ENCODE peak calls at places on chromosome 1, in eight cellular contexts. E is activated CD4-positive, alpha-beta T cell treated with anti-CD3 and anti-CD28 coated beads, Interleukin-2, amount 50 U/mL, for 24 hours; G is CD4-positive, alpha-beta memory T cell; Z is substantia nigra; N is HEK293T; T is HFF-Myc; S is body of pancreas; J is effector memory CD8-positive, alpha-beta T cell. X is an unnamed sample.
A peak's percentile ranks its signal among the peaks of the same experiment; 100 is the strongest.

GRCh38 chr1:154715385-154715784 is 107.4 kb upstream of the ADAR start:
- DNase-seq in Z (no peak), J (no peak), T (no peak), S (no peak), N (no peak), E (no peak), G (no peak), X (no peak)

GRCh38 chr1:158055854-158056253 is 62.4 kb downstream of the KIRREL1 start:
- DNase-seq in G (no peak), S (no peak), N (no peak), Z (no peak), J (no peak), T (no peak), E (no peak), X (no peak)

GRCh38 chr1:159944623-159945455 is 574 bp downstream of the IGSF9 start:
- DNase-seq in S (no peak), Z (no peak), G (no peak), J (no peak), E (no peak), N (no peak), T (no peak), X (no peak)

GRCh38 chr1:23867542-23867952 is 543 bp downstream of the FUCA1 start:
- DNase-seq in S (no peak), J (no peak), E (no peak), Z (no peak), T (no peak), N (no peak), G (no peak), X (peak; percentile 32)

GRCh38 chr1:212814548-212814947 is 22.9 kb downstream of the TATDN3 start:
- DNase-seq in T (no peak), E (no peak), S (no peak), N (no peak), Z (no peak), J (no peak), G (no peak), X (peak; percentile 37)

GRCh38 chr1:112688781-112689193 is 14.3 kb downstream of the MOV10 start:
- DNase-seq in T (no peak), G (no peak), N (no peak), E (no peak), J (no peak), S (no peak), Z (no peak), X (no peak)

GRCh38 chr1:70315782-70316181 is 38.7 kb downstream of the ANKRD13C start:
- DNase-seq in T (no peak), J (no peak), Z (no peak), G (no peak), E (no peak), S (no peak), N (no peak), X (no peak)

GRCh38 chr1:42085596-42085995 is 67.6 kb upstream of the GUCA2B start:
- DNase-seq in E (no peak), G (no peak), T (no peak), S (no peak), J (no peak), N (no peak), Z (no peak), X (peak; percentile 39)

GRCh38 chr1:68013351-68013750 is 37.1 kb downstream of the DIRAS3 start:
- DNase-seq in Z (no peak), G (no peak), E (no peak), J (no peak), T (no peak), S (no peak), N (no peak), X (no peak)

GRCh38 chr1:43986712-43987111 is 4.7 kb upstream of the CCDC24 start:
- DNase-seq in G (no peak), S (no peak), E (no peak), J (no peak), Z (no peak), T (no peak), N (no peak), X (no peak)

GRCh38 chr1:227223407-227223806 is 94.9 kb downstream of the CDC42BPA start:
- DNase-seq in J (no peak), Z (no peak), S (no peak), G (no peak), E (no peak), N (no peak), T (no peak), X (no peak)

GRCh38 chr1:231478800-231479199 is 49.7 kb upstream of the TSNAX start:
- DNase-seq in J (no peak), N (no peak), E (no peak), Z (no peak), T (no peak), G (no peak), S (no peak), X (no peak)

GRCh38 chr1:30035522-30036228 is 687.7 kb downstream of the MATN1 start:
- DNase-seq in J (no peak), E (no peak), G (no peak), Z (no peak), T (no peak), N (no peak), S (no peak), X (no peak)

GRCh38 chr1:15261155-15262002 is 14.4 kb downstream of the FHAD1 start:
- DNase-seq in S (peak; percentile 38), Z (peak; percentile 75), J (no peak), T (no peak), N (no peak), E (no peak), G (no peak), X (no peak)

GRCh38 chr1:164611754-164612642 is 53.0 kb downstream of the PBX1 start:
- DNase-seq in N (peak; percentile 84), G (no peak), S (peak; percentile 81), Z (no peak), J (no peak), E (no peak), T (peak; percentile 40), X (peak; percentile 54)

GRCh38 chr1:31798086-31798432 is 17.8 kb downstream of the SPOCD1 start:
- DNase-seq in S (no peak), Z (no peak), E (no peak), G (no peak), N (no peak), J (no peak), T (no peak), X (no peak)

GRCh38 chr1:109298666-109299086 is 8.1 kb downstream of the MYBPHL start:
- DNase-seq in T (no peak), S (no peak), J (no peak), N (no peak), Z (peak; percentile 75), E (no peak), G (no peak), X (no peak)

GRCh38 chr1:109089242-109090015 is 1.1 kb upstream of the TMEM167B start:
- DNase-seq in N (peak; percentile 86), E (no peak), G (no peak), J (no peak), T (no peak), S (peak; percentile 82), Z (peak; percentile 89), X (peak; percentile 53)

GRCh38 chr1:19651141-19651737 is 7.1 kb downstream of the NBL1 start:
- DNase-seq in S (peak; percentile 51), Z (peak; percentile 26), G (peak; percentile 35), E (no peak), N (peak; percentile 73), J (no peak), T (no peak), X (peak; percentile 79)

GRCh38 chr1:193083365-193084088 is 21.7 kb downstream of the GLRX2 start:
- DNase-seq in J (no peak), E (no peak), S (no peak), T (no peak), Z (no peak), G (no peak), N (no peak), X (no peak)

GRCh38 chr1:164763098-164763497 is 204.1 kb downstream of the PBX1 start:
- DNase-seq in J (no peak), S (no peak), N (no peak), G (no peak), Z (no peak), T (no peak), E (no peak), X (no peak)

GRCh38 chr1:232591344-232591743 is 38.6 kb downstream of the SIPA1L2 start:
- DNase-seq in S (no peak), N (no peak), J (no peak), T (no peak), Z (no peak), E (no peak), G (no peak), X (no peak)

GRCh38 chr1:173616859-173617258 is 14.0 kb upstream of the SLC9C2 start:
- DNase-seq in T (no peak), N (no peak), S (no peak), Z (no peak), J (no peak), G (no peak), E (no peak), X (no peak)

GRCh38 chr1:203026666-203027663 is 674 bp downstream of the PPFIA4 start:
- DNase-seq in J (no peak), N (peak; percentile 9), S (no peak), Z (no peak), T (no peak), E (no peak), G (no peak), X (no peak)

GRCh38 chr1:180123463-180123936 is 31.2 kb upstream of the QSOX1 start:
- DNase-seq in E (no peak), Z (no peak), S (no peak), N (no peak), J (no peak), T (no peak), G (no peak), X (no peak)

GRCh38 chr1:34478460-34479076 is 276.3 kb upstream of the GJB5 start:
- DNase-seq in T (no peak), E (no peak), G (no peak), S (no peak), N (no peak), Z (no peak), J (no peak), X (no peak)

GRCh38 chr1:50110656-50111055 is 1.9 kb downstream of the ELAVL4 start:
- DNase-seq in G (no peak), S (no peak), Z (no peak), E (no peak), J (no peak), N (no peak), T (no peak), X (no peak)

GRCh38 chr1:6603851-6604558 is 1.3 kb upstream of the KLHL21 start:
- DNase-seq in Z (peak; percentile 74), S (peak; percentile 55), E (no peak), G (no peak), J (no peak), N (no peak), T (peak; percentile 55), X (peak; percentile 75)

GRCh38 chr1:6600410-6601048 is 2.1 kb downstream of the KLHL21 start:
- DNase-seq in S (no peak), E (no peak), J (no peak), G (no peak), Z (no peak), T (no peak), N (no peak), X (no peak)

GRCh38 chr1:7279753-7280150 is 491.3 kb upstream of the VAMP3 start:
- DNase-seq in N (no peak), S (no peak), J (no peak), T (no peak), Z (no peak), G (no peak), E (no peak), X (no peak)

GRCh38 chr1:6638226-6638625 is 13.6 kb downstream of the THAP3 start:
- DNase-seq in J (no peak), S (peak; percentile 56), E (no peak), G (no peak), T (no peak), Z (peak; percentile 45), N (no peak), X (no peak)

GRCh38 chr1:216457356-216457755 is 34.1 kb upstream of the USH2A start:
- DNase-seq in S (no peak), J (no peak), N (no peak), G (no peak), E (no peak), T (no peak), Z (no peak), X (no peak)

GRCh38 chr1:235821361-235821981 is 45.2 kb downstream of the LYST start:
- DNase-seq in E (no peak), J (no peak), G (no peak), T (no peak), Z (no peak), N (no peak), S (no peak), X (no peak)

GRCh38 chr1:116067564-116067887 is 43.7 kb upstream of the MAB21L3 start:
- DNase-seq in S (no peak), T (peak; percentile 61), E (no peak), Z (no peak), G (no peak), N (no peak), J (no peak), X (peak; percentile 13)

X was measured in hepatocyte.